ENCODE peak calls at places on chromosome 3, in five cellular contexts. H is transverse colon, F is HTR-8/SVneo, B is AG20443, J is pons. S is an unnamed sample.

GRCh38 chr3:9901967-9902366 is 681 bp upstream of the IL17RE start:
- DNase-seq in H (no peak), F (no peak), B (no peak), J (no peak), S (no peak)

GRCh38 chr3:59575113-59576001 is 525.5 kb upstream of the CFAP20DC start:
- DNase-seq in H (peak), F (peak), B (peak), J (peak), S (peak)

GRCh38 chr3:9398715-9399708 is 1.6 kb downstream of the SETD5 start:
- DNase-seq in H (no peak), F (peak), B (no peak), J (peak), S (peak)

GRCh38 chr3:196694202-196694638 is 17.8 kb downstream of the CEP19 start:
- DNase-seq in H (no peak), F (peak), B (peak), J (no peak), S (no peak)

GRCh38 chr3:172848910-172849309 is 98.4 kb downstream of the ECT2 start:
- DNase-seq in H (no peak), F (no peak), B (no peak), J (no peak), S (no peak)

GRCh38 chr3:161914703-161915102 is 418.1 kb downstream of the OTOL1 start:
- DNase-seq in H (peak), F (peak), B (peak), J (peak), S (peak)

GRCh38 chr3:9732080-9732752 is 681 bp downstream of the BRPF1 start:
- DNase-seq in H (peak), F (no peak), B (peak), J (no peak), S (no peak)

GRCh38 chr3:177250108-177250507 is 52.8 kb upstream of the TBL1XR1 start:
- DNase-seq in H (no peak), F (no peak), B (no peak), J (no peak), S (no peak)

GRCh38 chr3:119359476-119359998 is 65.4 kb downstream of the ARHGAP31 start:
- DNase-seq in H (no peak), F (no peak), B (no peak), J (no peak), S (no peak)

GRCh38 chr3:127754411-127755304 is 67.7 kb downstream of the MGLL start:
- DNase-seq in H (no peak), F (no peak), B (no peak), J (peak), S (no peak)

GRCh38 chr3:185813691-185814215 is 11.1 kb downstream of the IGF2BP2 start:
- DNase-seq in H (no peak), F (no peak), B (peak), J (no peak), S (no peak)

GRCh38 chr3:158532099-158532734 is 38.8 kb upstream of the MLF1 start:
- DNase-seq in H (no peak), F (peak), B (peak), J (peak), S (peak)

GRCh38 chr3:114454592-114455251 is 160.9 kb downstream of the TIGIT start:
- DNase-seq in H (no peak), F (no peak), B (no peak), J (peak), S (peak)

GRCh38 chr3:136465296-136465695 is 215.2 kb downstream of the PCCB start:
- DNase-seq in H (no peak), F (no peak), B (no peak), J (no peak), S (no peak)

S was measured in HAP-1.